ENCODE peak calls at places on chromosome 14, in eight cellular contexts. One of them, this sample, is unnamed.

GRCh38 chr14:77717608-77718305 is 9.9 kb downstream of the SLIRP start:
- DNase-seq in cardiac muscle cell: no peak
- DNase-seq in heart right ventricle: no peak
- DNase-seq in AG04449: no peak
- DNase-seq in CD8-positive, alpha-beta memory T cell: no peak
- DNase-seq in heart left ventricle: no peak
- DNase-seq in thyroid gland: no peak
- DNase-seq in pancreas: no peak
- DNase-seq in this sample: no peak

GRCh38 chr14:89249296-89249565 is 167.8 kb downstream of the FOXN3 start:
- DNase-seq in cardiac muscle cell: no peak
- DNase-seq in heart right ventricle: no peak
- DNase-seq in AG04449: no peak
- DNase-seq in CD8-positive, alpha-beta memory T cell: no peak
- DNase-seq in heart left ventricle: no peak
- DNase-seq in thyroid gland: peak
- DNase-seq in pancreas: no peak
- DNase-seq in this sample: no peak

GRCh38 chr14:101073598-101073965 is 170.1 kb upstream of the RTL1 start:
- DNase-seq in cardiac muscle cell: no peak
- DNase-seq in heart right ventricle: no peak
- DNase-seq in AG04449: no peak
- DNase-seq in CD8-positive, alpha-beta memory T cell: no peak
- DNase-seq in heart left ventricle: no peak
- DNase-seq in thyroid gland: no peak
- DNase-seq in pancreas: peak
- DNase-seq in this sample: peak

GRCh38 chr14:64196668-64197411 is 97.3 kb downstream of the ESR2 start:
- DNase-seq in cardiac muscle cell: peak
- DNase-seq in heart right ventricle: peak
- DNase-seq in AG04449: no peak
- DNase-seq in CD8-positive, alpha-beta memory T cell: no peak
- DNase-seq in heart left ventricle: peak
- DNase-seq in thyroid gland: peak
- DNase-seq in pancreas: peak
- DNase-seq in this sample: peak

GRCh38 chr14:80213602-80214001 is 2.3 kb upstream of the DIO2 start:
- DNase-seq in cardiac muscle cell: peak
- DNase-seq in heart right ventricle: no peak
- DNase-seq in AG04449: no peak
- DNase-seq in CD8-positive, alpha-beta memory T cell: no peak
- DNase-seq in heart left ventricle: no peak
- DNase-seq in thyroid gland: peak
- DNase-seq in pancreas: no peak
- DNase-seq in this sample: no peak

GRCh38 chr14:100979780-100980179 is 76.3 kb upstream of the RTL1 start:
- DNase-seq in cardiac muscle cell: peak
- DNase-seq in heart right ventricle: no peak
- DNase-seq in AG04449: peak
- DNase-seq in CD8-positive, alpha-beta memory T cell: no peak
- DNase-seq in heart left ventricle: no peak
- DNase-seq in thyroid gland: no peak
- DNase-seq in pancreas: no peak
- DNase-seq in this sample: no peak

GRCh38 chr14:89137514-89138163 is 279.4 kb downstream of the FOXN3 start:
- DNase-seq in cardiac muscle cell: peak
- DNase-seq in heart right ventricle: peak
- DNase-seq in AG04449: peak
- DNase-seq in CD8-positive, alpha-beta memory T cell: no peak
- DNase-seq in heart left ventricle: peak
- DNase-seq in thyroid gland: peak
- DNase-seq in pancreas: no peak
- DNase-seq in this sample: peak

GRCh38 chr14:38404100-38404541 is 148.2 kb upstream of the CLEC14A start:
- DNase-seq in cardiac muscle cell: peak
- DNase-seq in heart right ventricle: no peak
- DNase-seq in AG04449: peak
- DNase-seq in CD8-positive, alpha-beta memory T cell: no peak
- DNase-seq in heart left ventricle: no peak
- DNase-seq in thyroid gland: no peak
- DNase-seq in pancreas: no peak
- DNase-seq in this sample: no peak

GRCh38 chr14:28612414-28612813 is 154.2 kb upstream of the FOXG1 start:
- DNase-seq in cardiac muscle cell: no peak
- DNase-seq in heart right ventricle: no peak
- DNase-seq in AG04449: no peak
- DNase-seq in CD8-positive, alpha-beta memory T cell: no peak
- DNase-seq in heart left ventricle: no peak
- DNase-seq in thyroid gland: no peak
- DNase-seq in pancreas: no peak
- DNase-seq in this sample: no peak

GRCh38 chr14:89902876-89903275 is 51.7 kb downstream of the EFCAB11 start:
- DNase-seq in cardiac muscle cell: no peak
- DNase-seq in heart right ventricle: no peak
- DNase-seq in AG04449: no peak
- DNase-seq in CD8-positive, alpha-beta memory T cell: no peak
- DNase-seq in heart left ventricle: no peak
- DNase-seq in thyroid gland: no peak
- DNase-seq in pancreas: no peak
- DNase-seq in this sample: no peak

GRCh38 chr14:52402812-52403526 is 88.9 kb downstream of the PTGER2 start:
- DNase-seq in cardiac muscle cell: peak
- DNase-seq in heart right ventricle: no peak
- DNase-seq in AG04449: no peak
- DNase-seq in CD8-positive, alpha-beta memory T cell: peak
- DNase-seq in heart left ventricle: no peak
- DNase-seq in thyroid gland: no peak
- DNase-seq in pancreas: no peak
- DNase-seq in this sample: no peak

GRCh38 chr14:23113346-23114119 is 5.5 kb downstream of the CEBPE start:
- DNase-seq in cardiac muscle cell: peak
- DNase-seq in heart right ventricle: no peak
- DNase-seq in AG04449: no peak
- DNase-seq in CD8-positive, alpha-beta memory T cell: no peak
- DNase-seq in heart left ventricle: no peak
- DNase-seq in thyroid gland: no peak
- DNase-seq in pancreas: no peak
- DNase-seq in this sample: no peak

GRCh38 chr14:55807059-55807499 is 227.1 kb downstream of the KTN1 start:
- DNase-seq in cardiac muscle cell: peak
- DNase-seq in heart right ventricle: peak
- DNase-seq in AG04449: no peak
- DNase-seq in CD8-positive, alpha-beta memory T cell: peak
- DNase-seq in heart left ventricle: peak
- DNase-seq in thyroid gland: peak
- DNase-seq in pancreas: peak
- DNase-seq in this sample: peak

GRCh38 chr14:93787465-93788306 is 599 bp downstream of the PRIMA1 start:
- DNase-seq in cardiac muscle cell: no peak
- DNase-seq in heart right ventricle: no peak
- DNase-seq in AG04449: no peak
- DNase-seq in CD8-positive, alpha-beta memory T cell: no peak
- DNase-seq in heart left ventricle: no peak
- DNase-seq in thyroid gland: no peak
- DNase-seq in pancreas: no peak
- DNase-seq in this sample: no peak

GRCh38 chr14:93788557-93789365 is 476 bp upstream of the PRIMA1 start:
- DNase-seq in cardiac muscle cell: peak
- DNase-seq in heart right ventricle: peak
- DNase-seq in AG04449: no peak
- DNase-seq in CD8-positive, alpha-beta memory T cell: no peak
- DNase-seq in heart left ventricle: peak
- DNase-seq in thyroid gland: peak
- DNase-seq in pancreas: peak
- DNase-seq in this sample: peak

GRCh38 chr14:93788307-93788556 is at the start of gene PRIMA1:
- DNase-seq in cardiac muscle cell: no peak
- DNase-seq in heart right ventricle: no peak
- DNase-seq in AG04449: no peak
- DNase-seq in CD8-positive, alpha-beta memory T cell: no peak
- DNase-seq in heart left ventricle: no peak
- DNase-seq in thyroid gland: no peak
- DNase-seq in pancreas: peak
- DNase-seq in this sample: no peak

GRCh38 chr14:93785423-93785822 is 2.9 kb downstream of the PRIMA1 start:
- DNase-seq in cardiac muscle cell: no peak
- DNase-seq in heart right ventricle: no peak
- DNase-seq in AG04449: no peak
- DNase-seq in CD8-positive, alpha-beta memory T cell: no peak
- DNase-seq in heart left ventricle: no peak
- DNase-seq in thyroid gland: no peak
- DNase-seq in pancreas: no peak
- DNase-seq in this sample: no peak

GRCh38 chr14:93784878-93785277 is 3.4 kb downstream of the PRIMA1 start:
- DNase-seq in cardiac muscle cell: no peak
- DNase-seq in heart right ventricle: no peak
- DNase-seq in AG04449: no peak
- DNase-seq in CD8-positive, alpha-beta memory T cell: no peak
- DNase-seq in heart left ventricle: no peak
- DNase-seq in thyroid gland: no peak
- DNase-seq in pancreas: no peak
- DNase-seq in this sample: no peak
- H3K4me3 ChIP-seq in cardiac muscle cell: no peak
- H3K4me3 ChIP-seq in heart right ventricle: no peak
- H3K4me3 ChIP-seq in AG04449: no peak
- H3K4me3 ChIP-seq in CD8-positive, alpha-beta memory T cell: no peak
- H3K4me3 ChIP-seq in heart left ventricle: no peak
- H3K4me3 ChIP-seq in thyroid gland: no peak
- H3K4me3 ChIP-seq in pancreas: no peak
- H3K4me3 ChIP-seq in this sample: no peak

GRCh38 chr14:51185754-51186153 is 54.3 kb upstream of the TMX1 start:
- DNase-seq in cardiac muscle cell: no peak
- DNase-seq in heart right ventricle: no peak
- DNase-seq in AG04449: no peak
- DNase-seq in CD8-positive, alpha-beta memory T cell: no peak
- DNase-seq in heart left ventricle: no peak
- DNase-seq in thyroid gland: no peak
- DNase-seq in pancreas: no peak
- DNase-seq in this sample: no peak

GRCh38 chr14:51180577-51180976 is 59.5 kb upstream of the TMX1 start:
- DNase-seq in cardiac muscle cell: no peak
- DNase-seq in heart right ventricle: no peak
- DNase-seq in AG04449: no peak
- DNase-seq in CD8-positive, alpha-beta memory T cell: no peak
- DNase-seq in heart left ventricle: no peak
- DNase-seq in thyroid gland: no peak
- DNase-seq in pancreas: no peak
- DNase-seq in this sample: no peak

GRCh38 chr14:51185180-51185579 is 54.9 kb upstream of the TMX1 start:
- DNase-seq in cardiac muscle cell: no peak
- DNase-seq in heart right ventricle: no peak
- DNase-seq in AG04449: no peak
- DNase-seq in CD8-positive, alpha-beta memory T cell: no peak
- DNase-seq in heart left ventricle: no peak
- DNase-seq in thyroid gland: no peak
- DNase-seq in pancreas: no peak
- DNase-seq in this sample: no peak

GRCh38 chr14:51176819-51177218 is 63.2 kb upstream of the TMX1 start:
- DNase-seq in cardiac muscle cell: peak
- DNase-seq in heart right ventricle: no peak
- DNase-seq in AG04449: no peak
- DNase-seq in CD8-positive, alpha-beta memory T cell: no peak
- DNase-seq in heart left ventricle: no peak
- DNase-seq in thyroid gland: peak
- DNase-seq in pancreas: no peak
- DNase-seq in this sample: no peak

DNA sequence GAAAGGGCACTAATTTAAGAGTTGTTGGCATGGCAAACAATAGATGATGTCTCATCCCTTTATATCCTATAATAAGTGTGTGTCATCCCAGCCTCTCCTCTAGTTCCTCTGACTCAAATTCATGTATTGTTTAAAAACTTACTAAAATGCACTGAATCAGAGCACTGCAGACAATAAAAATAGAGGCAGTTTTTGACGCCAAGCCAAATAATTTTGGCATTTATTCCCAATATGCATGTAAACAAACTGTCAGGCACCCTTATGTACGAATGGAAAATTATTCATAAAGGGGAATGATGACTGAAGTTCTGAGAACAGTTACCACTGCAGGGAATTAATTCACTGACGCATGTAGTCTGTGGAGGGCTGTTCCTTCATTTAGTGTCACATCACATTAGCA is 57.9 kb upstream of the TMX1 start:
- DNase-seq in cardiac muscle cell: peak
- DNase-seq in heart right ventricle: no peak
- DNase-seq in AG04449: no peak
- DNase-seq in CD8-positive, alpha-beta memory T cell: no peak
- DNase-seq in heart left ventricle: no peak
- DNase-seq in thyroid gland: no peak
- DNase-seq in pancreas: no peak
- DNase-seq in this sample: no peak
- H3K4me3 ChIP-seq in cardiac muscle cell: no peak
- H3K4me3 ChIP-seq in heart right ventricle: no peak
- H3K4me3 ChIP-seq in AG04449: no peak
- H3K4me3 ChIP-seq in CD8-positive, alpha-beta memory T cell: no peak
- H3K4me3 ChIP-seq in heart left ventricle: no peak
- H3K4me3 ChIP-seq in thyroid gland: no peak
- H3K4me3 ChIP-seq in pancreas: no peak
- H3K4me3 ChIP-seq in this sample: no peak

DNA sequence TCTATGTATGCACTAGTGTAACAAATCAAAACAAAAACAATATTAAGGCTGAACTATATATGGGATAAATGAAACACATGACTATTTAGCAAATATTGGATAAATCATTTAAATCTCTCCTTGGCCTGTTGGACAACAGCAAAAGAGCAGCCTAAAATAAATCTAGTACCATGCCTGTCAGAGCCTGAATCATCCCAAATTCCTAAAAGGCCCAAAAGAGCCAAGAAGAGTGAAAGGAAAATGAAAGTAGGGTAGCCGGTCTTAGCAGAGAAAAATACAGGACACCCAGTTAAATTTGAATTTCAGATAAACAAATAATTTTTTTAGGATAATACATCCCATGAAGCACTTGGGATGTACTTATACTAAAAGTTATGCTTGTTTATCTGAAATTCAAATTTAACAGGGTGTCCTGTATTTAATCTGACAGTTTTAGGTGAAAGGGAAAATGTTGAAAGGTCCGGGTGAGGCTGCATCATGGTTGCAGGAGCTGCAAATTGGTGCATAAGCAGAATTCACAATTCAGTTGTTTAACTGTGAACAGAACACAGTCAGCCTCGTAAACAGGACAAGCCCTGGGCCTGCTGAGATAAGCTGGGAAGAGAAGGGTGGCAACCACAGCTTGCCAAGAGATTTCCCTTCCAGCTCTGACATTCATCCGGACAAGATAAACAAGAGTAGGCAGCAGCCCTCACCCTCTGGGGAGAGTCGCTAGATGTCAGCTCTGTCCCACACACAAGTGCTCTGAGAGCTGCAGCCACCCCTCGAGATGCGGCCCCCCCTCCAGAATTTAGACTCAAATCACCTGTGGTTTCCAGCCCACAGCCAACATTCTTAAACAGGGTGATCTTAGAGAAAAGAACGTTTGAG is 30.3 kb downstream of the DMAC2L start:
- DNase-seq in cardiac muscle cell: peak
- DNase-seq in heart right ventricle: peak
- DNase-seq in AG04449: peak
- DNase-seq in CD8-positive, alpha-beta memory T cell: peak
- DNase-seq in heart left ventricle: peak
- DNase-seq in thyroid gland: peak
- DNase-seq in pancreas: no peak
- DNase-seq in this sample: peak
- H3K4me3 ChIP-seq in cardiac muscle cell: no peak
- H3K4me3 ChIP-seq in heart right ventricle: no peak
- H3K4me3 ChIP-seq in AG04449: peak
- H3K4me3 ChIP-seq in CD8-positive, alpha-beta memory T cell: no peak
- H3K4me3 ChIP-seq in heart left ventricle: no peak
- H3K4me3 ChIP-seq in thyroid gland: no peak
- H3K4me3 ChIP-seq in pancreas: no peak
- H3K4me3 ChIP-seq in this sample: peak

GRCh38 chr14:20631023-20631820 is 10.3 kb downstream of the OR6S1 start:
- DNase-seq in cardiac muscle cell: peak
- DNase-seq in heart right ventricle: no peak
- DNase-seq in AG04449: no peak
- DNase-seq in CD8-positive, alpha-beta memory T cell: peak
- DNase-seq in heart left ventricle: no peak
- DNase-seq in thyroid gland: peak
- DNase-seq in pancreas: no peak
- DNase-seq in this sample: no peak
- H3K4me3 ChIP-seq in cardiac muscle cell: peak
- H3K4me3 ChIP-seq in heart right ventricle: no peak
- H3K4me3 ChIP-seq in AG04449: peak
- H3K4me3 ChIP-seq in CD8-positive, alpha-beta memory T cell: peak
- H3K4me3 ChIP-seq in heart left ventricle: peak
- H3K4me3 ChIP-seq in thyroid gland: no peak
- H3K4me3 ChIP-seq in pancreas: peak
- H3K4me3 ChIP-seq in this sample: peak